ENCODE peak calls at places on chromosomes 12 and 14, in six cellular contexts. A, W, K, L, N and C are unnamed samples.

GRCh38 chr14:24439257-24439656 is 3.3 kb downstream of the SDR39U1 start:
- DNase-seq in A (no peak), W (no peak), K (no peak), L (no peak), N (no peak), C (no peak)

GRCh38 chr12:97159397-97159796 is 252.3 kb downstream of the NEDD1 start:
- DNase-seq in A (no peak), W (no peak), K (no peak), L (no peak), N (no peak), C (no peak)

GRCh38 chr14:79074501-79074900 is 904.3 kb downstream of the NRXN3 start:
- DNase-seq in A (no peak), W (no peak), K (no peak), L (no peak), N (no peak), C (no peak)

GRCh38 chr12:78483767-78484315 is 380.7 kb upstream of the SYT1 start:
- DNase-seq in A (no peak), W (no peak), K (no peak), L (no peak), N (no peak), C (no peak)

GRCh38 chr14:104719343-104719742 is 4.7 kb upstream of the ADSS1 start:
- DNase-seq in A (no peak), W (no peak), K (no peak), L (no peak), N (no peak), C (no peak)

GRCh38 chr12:127083028-127083949 is 1183.7 kb upstream of the TMEM132C start:
- DNase-seq in A (no peak), W (peak; percentile 84), K (no peak), L (no peak), N (peak; percentile 35), C (peak; percentile 86)

GRCh38 chr12:109443794-109444193 is 33.3 kb downstream of the KCTD10 start:
- DNase-seq in A (no peak), W (no peak), K (no peak), L (no peak), N (no peak), C (no peak)

GRCh38 chr12:68978678-68979077 is 45.7 kb upstream of the CPM start:
- DNase-seq in A (no peak), W (no peak), K (no peak), L (no peak), N (no peak), C (no peak)

GRCh38 chr12:101891462-101891971 is 14.1 kb downstream of the DRAM1 start:
- DNase-seq in A (no peak), W (peak; percentile 72), K (no peak), L (no peak), N (peak; percentile 95), C (peak; percentile 96)

GRCh38 chr12:92384571-92384970 is 238.9 kb upstream of the BTG1 start:
- DNase-seq in A (no peak), W (no peak), K (no peak), L (no peak), N (no peak), C (no peak)

GRCh38 chr12:15788266-15789214 is 648 bp downstream of the EPS8 start:
- DNase-seq in A (peak; percentile 64), W (peak; percentile 77), K (no peak), L (no peak), N (peak; percentile 53), C (peak; percentile 46)

GRCh38 chr14:55348766-55349453 is 62.7 kb downstream of the ATG14 start:
- DNase-seq in A (no peak), W (peak; percentile 10), K (no peak), L (no peak), N (no peak), C (no peak)

GRCh38 chr14:73786632-73786941 is 65.0 kb upstream of the PTGR2 start:
- DNase-seq in A (no peak), W (peak; percentile 55), K (no peak), L (no peak), N (peak; percentile 29), C (peak; percentile 35)

GRCh38 chr12:23209793-23210192 is 584.8 kb downstream of the ETNK1 start:
- DNase-seq in A (no peak), W (no peak), K (no peak), L (no peak), N (no peak), C (no peak)

GRCh38 chr14:40053396-40053795 is 621.2 kb upstream of the FBXO33 start:
- DNase-seq in A (no peak), W (peak; percentile 57), K (no peak), L (no peak), N (no peak), C (no peak)

GRCh38 chr12:51262758-51263177 is 7.4 kb downstream of the SMAGP start:
- DNase-seq in A (no peak), W (peak; percentile 70), K (no peak), L (no peak), N (peak; percentile 63), C (peak; percentile 81)

GRCh38 chr14:63478437-63478852 is 64.7 kb downstream of the PPP2R5E start:
- DNase-seq in A (no peak), W (no peak), K (no peak), L (no peak), N (no peak), C (no peak)

GRCh38 chr14:68576496-68577244 is 216.2 kb downstream of the ZFP36L1 start:
- DNase-seq in A (no peak), W (peak; percentile 89), K (no peak), L (no peak), N (peak; percentile 62), C (no peak)

GRCh38 chr12:124512667-124513296 is 54.6 kb downstream of the NCOR2 start:
- DNase-seq in A (peak; percentile 96), W (peak; percentile 94), K (no peak), L (peak; percentile 55), N (peak; percentile 96), C (peak; percentile 79)

GRCh38 chr12:68776976-68777610 is 30.9 kb upstream of the MDM2 start:
- DNase-seq in A (no peak), W (peak; percentile 16), K (no peak), L (no peak), N (no peak), C (no peak)

GRCh38 chr14:58898655-58899316 is 261.0 kb downstream of the DACT1 start:
- DNase-seq in A (no peak), W (peak; percentile 96), K (no peak), L (no peak), N (peak; percentile 5), C (no peak)

GRCh38 chr12:57340104-57340503 is 89.1 kb upstream of the STAC3 start:
- DNase-seq in A (no peak), W (peak; percentile 22), K (no peak), L (peak; percentile 29), N (peak; percentile 60), C (peak; percentile 93)

GRCh38 chr12:103880299-103881142 is 39.5 kb upstream of the NT5DC3 start:
- DNase-seq in A (no peak), W (peak; percentile 92), K (no peak), L (no peak), N (peak; percentile 41), C (no peak)

GRCh38 chr14:77007975-77008421 is 20.5 kb downstream of the IRF2BPL start:
- DNase-seq in A (no peak), W (no peak), K (no peak), L (no peak), N (no peak), C (no peak)

GRCh38 chr14:34507459-34507858 is 32.0 kb downstream of the EAPP start:
- DNase-seq in A (no peak), W (no peak), K (no peak), L (no peak), N (no peak), C (no peak)

GRCh38 chr14:102917469-102918211 is 4.8 kb upstream of the AMN start:
- DNase-seq in A (no peak), W (peak; percentile 14), K (peak; percentile 64), L (no peak), N (peak; percentile 47), C (peak; percentile 78)

GRCh38 chr12:62963642-62964041 is 28.7 kb upstream of the PPM1H start:
- DNase-seq in A (no peak), W (no peak), K (no peak), L (no peak), N (no peak), C (no peak)